ENCODE peak calls at places on chromosome 7, in eight cellular contexts. C, S, O, Y, G, E, V and U are unnamed samples.

GRCh38 chr7:134694299-134694698 is 47.6 kb downstream of the BPGM start:
- DNase-seq in C (no peak), S (no peak), O (no peak), Y (no peak), G (no peak), E (no peak), V (no peak), U (no peak)

GRCh38 chr7:90574136-90574819 is 21.8 kb upstream of the CDK14 start:
- DNase-seq in C (no peak), S (no peak), O (peak; percentile 26), Y (no peak), G (peak; percentile 77), E (no peak), V (no peak), U (no peak)

GRCh38 chr7:74092321-74092963 is 8.8 kb downstream of the LIMK1 start:
- DNase-seq in C (peak; percentile 69), S (peak; percentile 70), O (peak; percentile 38), Y (no peak), G (no peak), E (no peak), V (no peak), U (peak; percentile 70)

GRCh38 chr7:139548302-139549028 is 25.0 kb downstream of the CLEC2L start:
- DNase-seq in C (no peak), S (no peak), O (no peak), Y (no peak), G (no peak), E (no peak), V (no peak), U (no peak)

GRCh38 chr7:105098863-105099515 is 85.0 kb downstream of the KMT2E start:
- DNase-seq in C (no peak), S (peak; percentile 13), O (no peak), Y (no peak), G (peak; percentile 12), E (no peak), V (no peak), U (peak; percentile 32)

GRCh38 chr7:124720195-124720594 is 45.4 kb downstream of the GPR37 start:
- DNase-seq in C (no peak), S (no peak), O (no peak), Y (peak; percentile 28), G (peak; percentile 55), E (no peak), V (no peak), U (no peak)

GRCh38 chr7:46685051-46685450 is 764.0 kb upstream of the IGFBP3 start:
- DNase-seq in C (no peak), S (no peak), O (no peak), Y (peak; percentile 14), G (no peak), E (no peak), V (no peak), U (no peak)

GRCh38 chr7:142884285-142884637 is 1.3 kb downstream of the TRPV6 start:
- DNase-seq in C (no peak), S (no peak), O (no peak), Y (no peak), G (no peak), E (no peak), V (no peak), U (no peak)

GRCh38 chr7:133770863-133771492 is 356.2 kb upstream of the LRGUK start:
- DNase-seq in C (no peak), S (no peak), O (no peak), Y (peak; percentile 4), G (peak; percentile 55), E (no peak), V (peak; percentile 21), U (no peak)

GRCh38 chr7:66518151-66518691 is 110.5 kb upstream of the KCTD7 start:
- DNase-seq in C (peak; percentile 67), S (no peak), O (no peak), Y (no peak), G (no peak), E (no peak), V (no peak), U (no peak)

GRCh38 chr7:33486626-33487025 is 357.3 kb downstream of the BBS9 start:
- DNase-seq in C (no peak), S (no peak), O (no peak), Y (no peak), G (no peak), E (no peak), V (no peak), U (peak; percentile 8)

GRCh38 chr7:122989041-122989440 is 6.5 kb downstream of the TAS2R16 start:
- DNase-seq in C (no peak), S (no peak), O (no peak), Y (no peak), G (no peak), E (no peak), V (no peak), U (no peak)

GRCh38 chr7:107381453-107381852 is 88.4 kb upstream of the GPR22 start:
- DNase-seq in C (no peak), S (no peak), O (no peak), Y (no peak), G (no peak), E (no peak), V (no peak), U (no peak)

GRCh38 chr7:44867073-44867990 is 18.0 kb downstream of the PURB start:
- DNase-seq in C (peak; percentile 78), S (no peak), O (no peak), Y (no peak), G (peak; percentile 88), E (no peak), V (peak; percentile 64), U (no peak)

GRCh38 chr7:156816943-156817572 is 75.9 kb downstream of the LMBR1 start:
- DNase-seq in C (no peak), S (peak; percentile 16), O (no peak), Y (no peak), G (no peak), E (no peak), V (no peak), U (peak; percentile 25)

GRCh38 chr7:129464194-129464593 is 30.0 kb downstream of the STRIP2 start:
- DNase-seq in C (no peak), S (no peak), O (no peak), Y (no peak), G (no peak), E (no peak), V (no peak), U (no peak)

GRCh38 chr7:88964418-88964817 is 168.9 kb upstream of the TEX47 start:
- DNase-seq in C (no peak), S (no peak), O (no peak), Y (no peak), G (no peak), E (no peak), V (no peak), U (no peak)

GRCh38 chr7:88967432-88967831 is 171.9 kb upstream of the TEX47 start:
- DNase-seq in C (no peak), S (no peak), O (no peak), Y (no peak), G (no peak), E (no peak), V (no peak), U (no peak)
- TF ChIP-seq CTCF in C (no peak), S (no peak), O (no peak), Y (no peak), G (no peak), E (no peak), V (no peak), U (no peak)

DNA sequence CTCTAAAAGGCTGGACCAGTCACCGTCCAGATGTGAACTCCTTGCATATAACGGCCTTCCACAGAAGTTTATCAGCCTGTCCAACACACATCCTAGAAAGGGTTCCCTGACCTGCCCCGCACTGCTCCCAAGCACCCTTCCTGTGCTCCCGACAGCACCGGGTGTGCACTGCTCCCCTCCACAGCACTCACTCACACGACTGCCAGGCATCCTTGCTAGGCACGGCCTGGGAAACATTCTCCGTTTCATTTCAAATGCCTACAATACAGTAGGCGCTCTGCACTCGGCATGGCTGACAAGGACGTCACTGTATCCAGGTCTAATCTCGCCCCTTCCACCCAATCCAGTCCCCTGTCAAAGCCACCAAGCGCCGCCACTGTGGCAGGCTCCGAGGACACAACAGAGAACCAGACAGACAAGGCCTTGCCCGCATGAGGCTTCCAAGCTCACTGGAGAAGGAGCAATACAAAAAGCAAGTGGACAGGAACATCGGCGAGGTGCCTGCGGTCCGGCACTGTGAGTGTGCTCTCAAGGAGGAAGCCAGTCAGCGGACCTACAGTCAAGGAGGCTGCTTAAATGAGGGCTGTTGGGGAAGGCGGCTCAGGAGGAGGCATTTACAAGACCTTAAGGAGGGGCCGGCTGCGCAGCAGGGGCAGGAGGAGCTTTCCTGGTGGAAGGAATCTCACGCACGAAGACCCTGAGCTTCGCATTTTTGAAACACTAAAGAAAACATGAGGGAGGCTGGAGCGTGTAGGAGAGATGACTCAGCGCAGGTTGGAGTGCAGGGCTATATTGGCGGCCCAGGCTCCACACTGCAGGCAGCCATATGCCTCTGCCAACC is 29.2 kb downstream of the GNA12 start:
- DNase-seq in C (peak; percentile 60), S (no peak), O (no peak), Y (no peak), G (peak; percentile 59), E (no peak), V (no peak), U (no peak)
- TF ChIP-seq CTCF in C (no peak), S (no peak), O (no peak), Y (no peak), G (peak; percentile 10), E (no peak), V (no peak), U (no peak)

DNA sequence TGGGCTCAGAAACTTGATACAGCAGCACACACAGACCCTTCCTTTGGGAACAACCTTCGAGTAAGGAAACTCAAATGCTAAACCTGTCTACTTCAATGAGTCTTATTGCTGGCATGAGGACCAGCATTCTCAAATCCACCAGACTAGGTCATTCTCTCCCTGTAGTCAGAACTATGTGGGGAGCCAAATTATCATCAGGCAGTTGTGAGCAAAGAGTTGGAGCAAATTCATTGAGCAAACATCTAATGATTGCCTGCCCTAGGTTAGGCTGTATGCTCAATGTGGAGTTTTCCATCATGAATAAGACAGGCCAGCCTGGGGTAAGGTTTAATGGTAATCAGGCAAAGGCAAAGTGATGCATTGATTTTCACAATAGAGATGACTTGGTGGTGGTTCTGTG is 3.6 kb downstream of the EPDR1 start:
- DNase-seq in C (no peak), S (no peak), O (no peak), Y (no peak), G (peak; percentile 42), E (no peak), V (no peak), U (no peak)
- TF ChIP-seq CTCF in C (no peak), S (no peak), O (no peak), Y (no peak), G (no peak), E (no peak), V (no peak), U (no peak)

DNA sequence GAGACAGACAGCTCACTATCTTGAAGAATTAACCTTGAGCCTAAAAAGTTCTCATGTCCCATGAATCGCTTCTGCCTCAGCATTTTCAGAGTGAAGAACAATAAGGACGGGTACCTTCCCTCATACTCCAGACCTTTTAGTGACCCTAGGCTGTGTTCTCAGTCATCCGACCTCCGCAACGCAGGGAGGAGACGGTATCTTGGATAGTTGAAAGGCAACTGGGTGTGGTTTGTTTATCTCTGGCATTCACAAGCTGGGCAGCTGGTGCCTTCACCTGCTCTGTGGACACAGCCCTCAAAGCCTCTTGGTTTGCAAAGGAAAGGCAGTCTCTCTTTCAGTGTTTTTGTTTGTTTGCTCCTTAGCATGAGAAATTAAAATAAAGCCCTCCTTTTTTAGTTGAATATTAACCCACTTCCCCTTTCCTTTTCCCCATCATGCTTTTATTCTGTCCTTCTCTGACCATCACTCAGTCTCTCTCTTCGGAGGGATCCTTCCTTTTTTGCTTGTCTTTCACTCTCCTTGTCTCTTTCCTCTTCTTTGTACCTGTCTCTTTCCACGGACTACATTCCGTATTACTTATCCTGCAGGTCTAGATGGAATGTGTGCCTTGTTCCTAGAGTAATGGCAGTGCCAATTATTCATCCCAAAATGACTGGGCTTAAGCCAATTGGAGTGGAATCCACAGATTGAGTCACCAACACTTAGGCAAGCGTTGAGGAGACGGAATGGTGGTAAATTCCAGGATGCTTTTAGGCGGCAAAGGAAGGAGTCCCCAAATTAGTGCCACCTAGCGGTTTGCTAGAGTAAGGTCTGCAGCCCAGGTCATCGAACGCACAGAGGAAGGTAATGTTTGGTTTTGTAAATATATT is 45.8 kb downstream of the PRR15 start:
- DNase-seq in C (no peak), S (no peak), O (no peak), Y (peak; percentile 73), G (peak; percentile 60), E (no peak), V (no peak), U (peak; percentile 23)
- TF ChIP-seq CTCF in C (no peak), S (no peak), O (peak; percentile 64), Y (peak; percentile 97), G (peak; percentile 71), E (no peak), V (peak; percentile 33), U (peak; percentile 27)